ENCODE peak calls at places on chromosomes 11 and 22, in eight cellular contexts. J, B, L, A, X, Y, H and V are unnamed samples. For H3K4me1, the result is how much of the 10 kb centered on the place peaks cover.

GRCh38 chr11:1559103-1559951 is 12.7 kb downstream of the DUSP8 start:
- DNase-seq in X (peak), B (no peak), J (no peak), A (peak), H (peak), L (peak), Y (peak), V (peak)

GRCh38 chr22:35777335-35777975 is 59.8 kb downstream of the APOL5 start:
- DNase-seq in Y (no peak), J (no peak), H (no peak), L (no peak), B (no peak), X (no peak), A (no peak), V (no peak)

GRCh38 chr11:44607324-44607962 is 42.0 kb downstream of the CD82 start:
- DNase-seq in B (no peak), Y (no peak), J (peak), X (no peak), H (no peak), L (no peak), A (no peak), V (no peak)

GRCh38 chr11:75339685-75340409 is 11.6 kb downstream of the ARRB1 start:
- DNase-seq in X (no peak), A (no peak), Y (no peak), L (no peak), J (no peak), H (no peak), B (no peak), V (no peak)

GRCh38 chr11:76323804-76324203 is 57.1 kb downstream of the THAP12 start:
- DNase-seq in X (no peak), Y (peak), B (no peak), J (no peak), L (no peak), A (no peak), H (no peak), V (no peak)

GRCh38 chr11:102717280-102717679 is 7.5 kb downstream of the MMP8 start:
- DNase-seq in L (no peak), H (no peak), Y (no peak), X (no peak), A (no peak), B (no peak), J (no peak), V (peak)

GRCh38 chr22:36311386-36312085 is 58.6 kb downstream of the APOL1 start:
- DNase-seq in A (no peak), L (no peak), Y (no peak), J (no peak), X (no peak), H (no peak), B (no peak), V (no peak)

GRCh38 chr11:128549256-128549944 is 38.0 kb downstream of the ETS1 start:
- DNase-seq in X (peak), Y (peak), J (no peak), B (no peak), L (peak), A (no peak), H (peak), V (no peak)

GRCh38 chr22:19478466-19479357 is at the start of gene UFD1:
- DNase-seq in L (peak), A (peak), H (peak), Y (peak), J (peak), B (no peak), X (peak), V (peak)

GRCh38 chr22:47205562-47205961 is 443.1 kb downstream of the TBC1D22A start:
- DNase-seq in L (no peak), H (no peak), Y (no peak), J (no peak), X (no peak), A (no peak), B (no peak), V (peak)

GRCh38 chr11:11436715-11437313 is 83.8 kb upstream of the CSNK2A3 start:
- DNase-seq in Y (no peak), B (no peak), J (no peak), X (no peak), A (no peak), H (no peak), L (no peak), V (no peak)

GRCh38 chr11:78292109-78292803 is 103.5 kb downstream of the USP35 start:
- DNase-seq in B (no peak), A (no peak), J (peak), L (no peak), Y (no peak), H (no peak), X (no peak), V (no peak)

GRCh38 chr11:74568028-74568427 is 24.4 kb upstream of the POLD3 start:
- DNase-seq in H (no peak), Y (no peak), A (no peak), B (no peak), L (no peak), J (no peak), X (no peak), V (no peak)

GRCh38 chr11:100632970-100633452 is 54.1 kb upstream of the ARHGAP42 start:
- DNase-seq in J (no peak), L (peak), A (peak), Y (no peak), B (no peak), X (no peak), H (peak), V (no peak)

GRCh38 chr11:57321388-57321995 is 3.3 kb downstream of the TNKS1BP1 start:
- DNase-seq in J (no peak), L (no peak), H (peak), B (no peak), Y (no peak), X (no peak), A (no peak), V (no peak)
- H3K4me3 ChIP-seq in J (no peak), L (no peak), H (peak), B (peak), Y (no peak), X (no peak), A (peak), V (peak)

DNA sequence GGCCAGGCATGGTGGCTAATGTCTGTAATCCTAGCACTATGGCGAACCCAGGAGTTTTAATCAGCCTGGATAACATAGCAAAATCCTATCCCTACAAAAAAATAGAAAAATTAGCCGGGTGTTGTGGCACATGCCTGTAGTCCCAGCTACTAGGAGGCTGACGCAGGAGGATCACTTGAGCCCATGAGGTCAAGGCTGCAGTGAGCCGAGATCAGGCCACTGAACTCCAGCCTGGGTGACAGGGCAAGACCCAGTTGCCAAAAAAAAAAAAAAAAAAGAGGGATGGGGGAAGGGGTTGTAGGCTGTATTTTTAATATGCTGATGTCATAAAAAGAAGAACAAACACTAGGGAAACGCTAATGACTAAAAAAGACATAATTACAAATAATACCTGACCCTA is 12.1 kb downstream of the DDX6 start:
- DNase-seq in L (no peak), J (no peak), H (no peak), X (no peak), A (no peak), Y (no peak), B (no peak), V (no peak)
- H3K4me1 ChIP-seq in L (under half), J (under half), H (half or more), X (under half), A (under half), Y (half or more), B (under half), V (half or more)

GRCh38 chr11:121841487-121842167 is 274.4 kb downstream of the BLID start:
- DNase-seq in B (no peak), A (no peak), Y (no peak), L (no peak), J (no peak), H (peak), X (peak), V (no peak)
- TF ChIP-seq POLR2AphosphoS5 in B (no peak), A (no peak), Y (no peak), L (no peak), J (no peak), H (no peak), X (no peak), V (no peak)

DNA sequence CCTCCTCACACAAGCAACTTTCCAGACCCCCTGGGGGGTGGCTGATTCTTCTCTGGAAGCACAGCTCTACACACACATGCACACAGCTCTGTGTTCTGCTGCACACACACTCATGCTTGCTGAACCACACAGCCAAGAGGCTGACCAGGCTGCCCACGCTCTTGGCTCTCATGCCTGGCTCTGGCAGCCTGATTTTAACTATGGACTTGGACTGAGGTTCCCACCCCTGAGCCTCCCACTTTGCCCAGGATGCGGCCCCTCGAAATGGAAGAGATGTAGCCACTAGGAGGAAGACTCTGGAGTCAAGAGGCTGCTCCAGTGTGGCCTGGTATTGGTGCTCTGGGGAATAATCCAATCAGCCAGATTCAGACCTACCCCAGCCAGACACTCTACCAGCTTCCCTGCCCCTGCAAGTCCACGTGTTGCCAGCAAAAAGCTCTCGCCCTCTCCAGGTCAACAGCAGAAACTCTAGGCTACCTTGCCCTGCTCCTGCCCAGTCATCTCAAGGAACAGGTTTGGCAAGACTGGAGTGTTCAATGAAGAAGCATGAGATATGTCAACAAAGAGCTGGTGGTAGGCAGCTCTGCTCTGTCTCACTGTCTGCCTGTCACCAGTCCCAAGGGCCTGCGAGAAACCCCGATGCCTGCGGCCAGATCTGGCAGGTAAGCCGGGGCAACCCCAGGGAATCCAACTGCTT is 8.8 kb upstream of the CASTOR1 start:
- DNase-seq in L (peak), X (no peak), A (peak), Y (no peak), B (no peak), J (no peak), H (no peak), V (no peak)
- H3K4me3 ChIP-seq in L (no peak), X (no peak), A (no peak), Y (no peak), B (no peak), J (no peak), H (no peak), V (no peak)

GRCh38 chr22:43266117-43266516 is 77.1 kb downstream of the SCUBE1 start:
- DNase-seq in J (no peak), L (no peak), H (no peak), Y (no peak), B (no peak), X (no peak), A (no peak), V (no peak)
- H3K4me1 ChIP-seq in J (under half), L (under half), H (under half), Y (under half), B (under half), X (under half), A (under half), V (under half)

DNA sequence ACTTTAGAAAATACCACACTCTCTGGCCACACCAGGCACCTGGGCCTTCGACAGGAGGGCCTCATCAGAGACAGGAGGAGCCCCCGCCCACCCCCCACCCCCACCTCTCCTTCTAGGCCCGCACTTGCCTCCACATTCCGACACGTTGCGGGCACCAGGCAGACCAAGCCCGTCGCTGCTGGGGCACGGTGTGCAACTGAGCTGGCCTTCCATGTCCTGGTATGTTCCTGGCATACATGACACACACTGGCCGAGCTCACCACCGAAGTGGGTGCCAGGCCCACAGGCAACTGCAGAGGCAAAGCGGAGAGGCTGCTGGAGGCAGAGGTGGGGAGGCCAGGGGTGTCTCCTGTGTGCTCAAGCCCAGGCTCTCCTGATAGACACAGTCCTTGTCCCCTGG is 27.0 kb upstream of the TTLL12 start:
- DNase-seq in H (no peak), L (no peak), B (no peak), J (no peak), A (no peak), X (no peak), Y (no peak), V (no peak)
- TF ChIP-seq POLR2AphosphoS5 in H (no peak), L (no peak), B (no peak), J (no peak), A (no peak), X (no peak), Y (no peak), V (no peak)

GRCh38 chr11:130177782-130178181 is 18.2 kb downstream of the ST14 start:
- DNase-seq in B (no peak), H (no peak), J (no peak), Y (no peak), A (no peak), X (no peak), L (no peak), V (no peak)

GRCh38 chr11:130179396-130180306 is 20.1 kb downstream of the ST14 start:
- DNase-seq in Y (no peak), L (peak), B (no peak), X (no peak), H (no peak), J (no peak), A (no peak), V (no peak)

GRCh38 chr11:130180491-130180890 is 20.9 kb downstream of the ST14 start:
- DNase-seq in J (no peak), A (no peak), X (no peak), Y (no peak), B (no peak), L (no peak), H (no peak), V (no peak)

GRCh38 chr11:130178992-130179391 is 19.4 kb downstream of the ST14 start:
- DNase-seq in H (no peak), L (no peak), Y (no peak), X (no peak), J (no peak), B (no peak), A (no peak), V (no peak)

GRCh38 chr11:130178441-130178971 is 18.9 kb downstream of the ST14 start:
- DNase-seq in A (no peak), L (peak), X (no peak), B (no peak), Y (no peak), H (no peak), J (no peak), V (no peak)
- H3K4me3 ChIP-seq in A (no peak), L (no peak), X (no peak), B (no peak), Y (no peak), H (no peak), J (no peak), V (no peak)

DNA sequence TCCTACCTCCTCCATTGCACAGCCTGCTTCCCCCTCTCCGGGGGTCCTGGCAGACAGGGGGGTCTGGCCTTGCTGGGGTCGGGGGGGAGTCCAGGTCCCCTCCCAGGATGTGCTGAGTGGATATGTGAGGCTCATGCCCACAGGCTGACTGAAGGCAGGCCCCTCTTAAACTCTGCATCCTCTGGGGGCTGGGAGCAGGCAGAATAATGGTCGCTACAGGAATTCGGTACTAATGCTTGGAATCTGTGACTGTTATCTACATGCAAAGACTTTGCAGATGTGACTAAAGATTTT is 1.6 kb upstream of the SUN2 start:
- DNase-seq in A (no peak), Y (no peak), L (no peak), H (no peak), J (no peak), X (no peak), B (no peak), V (no peak)
- H3K4me1 ChIP-seq in A (under half), Y (half or more), L (under half), H (under half), J (under half), X (under half), B (under half), V (under half)

GRCh38 chr11:65660038-65660437 is 2.7 kb downstream of the RELA start:
- DNase-seq in Y (peak), L (no peak), A (no peak), X (no peak), J (no peak), B (no peak), H (no peak), V (no peak)
- TF ChIP-seq POLR2AphosphoS5 in Y (no peak), L (no peak), A (no peak), X (no peak), J (no peak), B (no peak), H (no peak), V (no peak)

GRCh38 chr11:17351171-17351509 is 460 bp upstream of the NCR3LG1 start:
- DNase-seq in B (no peak), A (no peak), Y (no peak), X (no peak), L (no peak), H (no peak), J (no peak), V (no peak)

GRCh38 chr11:17353228-17354021 is 1.8 kb downstream of the NCR3LG1 start:
- DNase-seq in J (peak), B (peak), L (peak), X (peak), H (peak), Y (peak), A (peak), V (no peak)

GRCh38 chr11:17350455-17351170 is 987 bp upstream of the NCR3LG1 start:
- DNase-seq in H (no peak), Y (no peak), L (no peak), B (no peak), X (no peak), A (no peak), J (no peak), V (no peak)

GRCh38 chr11:17352925-17353227 is 1.3 kb downstream of the NCR3LG1 start:
- DNase-seq in L (peak), Y (peak), B (no peak), X (peak), A (peak), H (peak), J (peak), V (no peak)

DNA sequence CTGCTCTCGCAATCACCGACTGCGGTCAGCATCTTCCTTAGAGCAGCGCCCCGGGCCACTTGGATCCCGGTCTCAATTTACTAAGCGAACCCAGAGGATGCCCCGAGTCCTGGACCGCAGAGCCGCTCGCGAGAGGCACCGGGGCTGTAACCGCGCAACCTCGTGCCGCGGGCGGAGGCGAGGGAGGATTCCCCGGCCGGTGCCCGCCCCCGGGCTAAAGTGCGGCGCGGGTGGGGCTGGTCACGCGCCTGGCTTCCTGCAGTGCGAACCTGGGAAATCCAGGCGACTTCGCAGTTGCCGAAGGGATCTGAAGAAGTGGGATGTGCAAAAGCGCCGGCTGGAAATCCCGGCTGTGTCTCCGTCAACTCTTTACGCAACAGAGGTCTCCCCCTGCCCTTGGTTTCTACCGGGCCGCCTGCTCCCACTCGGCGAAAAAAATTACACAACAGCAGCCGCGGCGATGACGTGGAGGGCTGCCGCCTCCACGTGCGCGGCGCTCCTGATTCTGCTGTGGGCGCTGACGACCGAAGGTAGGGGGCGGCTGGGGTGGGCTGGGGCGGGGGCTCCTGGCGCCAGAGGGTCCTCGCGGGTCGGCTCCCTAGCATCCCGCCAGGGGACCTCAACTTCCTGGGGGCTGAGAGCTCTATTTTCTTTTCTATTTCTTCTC is at the start of gene NCR3LG1:
- DNase-seq in L (peak), H (peak), A (no peak), J (peak), Y (peak), B (no peak), X (peak), V (peak)
- H3K4me3 ChIP-seq in L (peak), H (peak), A (peak), J (peak), Y (peak), B (no peak), X (peak), V (peak)